ENCODE peak calls at places on chromosomes 6 and 20, in nine cellular contexts. One of them, this sample, is unnamed.

GRCh38 chr6:111242452-111242851 is 155.1 kb downstream of the SLC16A10 start:
- DNase-seq in posterior cingulate gyrus: no peak
- DNase-seq in RPMI7951: peak; percentile 66
- DNase-seq in adrenal gland: no peak
- DNase-seq in BJ: peak; percentile 33
- DNase-seq in ELF-1: no peak
- DNase-seq in GM20000: no peak
- DNase-seq in midbrain: no peak
- DNase-seq in colonic mucosa: no peak
- DNase-seq in this sample: no peak

GRCh38 chr6:37209461-37210205 is 39.7 kb downstream of the PIM1 start:
- DNase-seq in posterior cingulate gyrus: no peak
- DNase-seq in RPMI7951: no peak
- DNase-seq in adrenal gland: no peak
- DNase-seq in BJ: no peak
- DNase-seq in ELF-1: no peak
- DNase-seq in GM20000: no peak
- DNase-seq in midbrain: no peak
- DNase-seq in colonic mucosa: no peak
- DNase-seq in this sample: no peak

GRCh38 chr6:150006961-150007464 is 18.3 kb downstream of the RAET1L start:
- DNase-seq in posterior cingulate gyrus: no peak
- DNase-seq in RPMI7951: no peak
- DNase-seq in adrenal gland: peak; percentile 22
- DNase-seq in BJ: no peak
- DNase-seq in ELF-1: no peak
- DNase-seq in GM20000: peak; percentile 68
- DNase-seq in midbrain: no peak
- DNase-seq in colonic mucosa: no peak
- DNase-seq in this sample: no peak

GRCh38 chr6:11214438-11214837 is 18.0 kb downstream of the NEDD9 start:
- DNase-seq in posterior cingulate gyrus: peak; percentile 43
- DNase-seq in RPMI7951: no peak
- DNase-seq in adrenal gland: no peak
- DNase-seq in BJ: no peak
- DNase-seq in ELF-1: no peak
- DNase-seq in GM20000: no peak
- DNase-seq in midbrain: peak; percentile 20
- DNase-seq in colonic mucosa: no peak
- DNase-seq in this sample: no peak

GRCh38 chr6:19180348-19181073 is 656.7 kb upstream of the ID4 start:
- DNase-seq in posterior cingulate gyrus: no peak
- DNase-seq in RPMI7951: no peak
- DNase-seq in adrenal gland: peak; percentile 28
- DNase-seq in BJ: no peak
- DNase-seq in ELF-1: no peak
- DNase-seq in GM20000: no peak
- DNase-seq in midbrain: peak; percentile 30
- DNase-seq in colonic mucosa: peak; percentile 54
- DNase-seq in this sample: no peak

GRCh38 chr20:22836877-22837276 is 198.2 kb upstream of the SSTR4 start:
- DNase-seq in posterior cingulate gyrus: no peak
- DNase-seq in RPMI7951: peak; percentile 77
- DNase-seq in adrenal gland: peak; percentile 29
- DNase-seq in BJ: no peak
- DNase-seq in ELF-1: no peak
- DNase-seq in GM20000: no peak
- DNase-seq in midbrain: no peak
- DNase-seq in colonic mucosa: no peak
- DNase-seq in this sample: no peak

GRCh38 chr6:35048031-35048613 is 93.0 kb downstream of the TCP11 start:
- DNase-seq in posterior cingulate gyrus: peak; percentile 40
- DNase-seq in RPMI7951: peak; percentile 67
- DNase-seq in adrenal gland: peak; percentile 78
- DNase-seq in BJ: no peak
- DNase-seq in ELF-1: peak; percentile 79
- DNase-seq in GM20000: no peak
- DNase-seq in midbrain: peak; percentile 86
- DNase-seq in colonic mucosa: no peak
- DNase-seq in this sample: no peak

GRCh38 chr6:75526502-75527127 is 33.0 kb upstream of the FILIP1 start:
- DNase-seq in posterior cingulate gyrus: peak; percentile 38
- DNase-seq in RPMI7951: peak; percentile 51
- DNase-seq in adrenal gland: peak; percentile 78
- DNase-seq in BJ: no peak
- DNase-seq in ELF-1: peak; percentile 13
- DNase-seq in GM20000: peak; percentile 47
- DNase-seq in midbrain: peak; percentile 74
- DNase-seq in colonic mucosa: peak; percentile 69
- DNase-seq in this sample: peak; percentile 61

GRCh38 chr20:9374068-9374467 is 140.3 kb upstream of the LAMP5 start:
- DNase-seq in posterior cingulate gyrus: no peak
- DNase-seq in RPMI7951: no peak
- DNase-seq in adrenal gland: no peak
- DNase-seq in BJ: no peak
- DNase-seq in ELF-1: no peak
- DNase-seq in GM20000: no peak
- DNase-seq in midbrain: no peak
- DNase-seq in colonic mucosa: no peak
- DNase-seq in this sample: no peak

GRCh38 chr6:19830171-19830570 is 7.0 kb upstream of the ID4 start:
- DNase-seq in posterior cingulate gyrus: no peak
- DNase-seq in RPMI7951: no peak
- DNase-seq in adrenal gland: no peak
- DNase-seq in BJ: no peak
- DNase-seq in ELF-1: no peak
- DNase-seq in GM20000: no peak
- DNase-seq in midbrain: no peak
- DNase-seq in colonic mucosa: no peak
- DNase-seq in this sample: no peak

GRCh38 chr20:11851646-11852045 is 66.0 kb upstream of the BTBD3 start:
- DNase-seq in posterior cingulate gyrus: no peak
- DNase-seq in RPMI7951: no peak
- DNase-seq in adrenal gland: no peak
- DNase-seq in BJ: no peak
- DNase-seq in ELF-1: no peak
- DNase-seq in GM20000: no peak
- DNase-seq in midbrain: no peak
- DNase-seq in colonic mucosa: no peak
- DNase-seq in this sample: no peak

GRCh38 chr20:57652865-57653545 is 32.8 kb upstream of the ZBP1 start:
- DNase-seq in posterior cingulate gyrus: no peak
- DNase-seq in RPMI7951: no peak
- DNase-seq in adrenal gland: peak; percentile 18
- DNase-seq in BJ: no peak
- DNase-seq in ELF-1: no peak
- DNase-seq in GM20000: no peak
- DNase-seq in midbrain: no peak
- DNase-seq in colonic mucosa: peak; percentile 16
- DNase-seq in this sample: no peak

GRCh38 chr6:22142931-22143330 is 153.9 kb downstream of the PRL start:
- DNase-seq in posterior cingulate gyrus: no peak
- DNase-seq in RPMI7951: no peak
- DNase-seq in adrenal gland: no peak
- DNase-seq in BJ: no peak
- DNase-seq in ELF-1: no peak
- DNase-seq in GM20000: no peak
- DNase-seq in midbrain: no peak
- DNase-seq in colonic mucosa: no peak
- DNase-seq in this sample: no peak

GRCh38 chr6:4848382-4849068 is 72.3 kb downstream of the CDYL start:
- DNase-seq in posterior cingulate gyrus: no peak
- DNase-seq in RPMI7951: no peak
- DNase-seq in adrenal gland: peak; percentile 36
- DNase-seq in BJ: no peak
- DNase-seq in ELF-1: peak; percentile 44
- DNase-seq in GM20000: peak; percentile 21
- DNase-seq in midbrain: no peak
- DNase-seq in colonic mucosa: no peak
- DNase-seq in this sample: no peak

GRCh38 chr20:51153867-51154707 is 131.2 kb upstream of the KCNG1 start:
- DNase-seq in posterior cingulate gyrus: no peak
- DNase-seq in RPMI7951: no peak
- DNase-seq in adrenal gland: no peak
- DNase-seq in BJ: no peak
- DNase-seq in ELF-1: no peak
- DNase-seq in GM20000: no peak
- DNase-seq in midbrain: no peak
- DNase-seq in colonic mucosa: no peak
- DNase-seq in this sample: no peak

GRCh38 chr6:6811151-6812002 is 222.9 kb downstream of the LY86 start:
- DNase-seq in posterior cingulate gyrus: no peak
- DNase-seq in RPMI7951: peak; percentile 35
- DNase-seq in adrenal gland: peak; percentile 64
- DNase-seq in BJ: no peak
- DNase-seq in ELF-1: peak; percentile 76
- DNase-seq in GM20000: peak; percentile 43
- DNase-seq in midbrain: no peak
- DNase-seq in colonic mucosa: peak; percentile 81
- DNase-seq in this sample: peak; percentile 87

This sample was measured in NCI-H460.